ENCODE peak calls at places on chromosomes 7 and 10, in nine cellular contexts. H is RWPE1, T is testis, A is Calu3, D is psoas muscle, V is fibroblast of mammary gland, R is neural progenitor cell, B is endothelial cell, O is OCI-LY7. L is an unnamed sample.

GRCh38 chr10:112782176-112782907 is 167.7 kb upstream of the TCF7L2 start:
- DNase-seq in H (no peak), T (peak), A (no peak), D (peak), V (no peak), R (no peak), B (no peak), O (no peak), L (no peak)

GRCh38 chr7:16078076-16078952 is 343.0 kb downstream of the CRPPA start:
- DNase-seq in H (peak), T (peak), A (peak), D (no peak), V (peak), R (peak), B (peak), O (peak), L (peak)

GRCh38 chr7:148921806-148922205 is 37.7 kb upstream of the EZH2 start:
- DNase-seq in H (no peak), T (peak), A (no peak), D (no peak), V (no peak), R (no peak), B (no peak), O (no peak), L (no peak)

GRCh38 chr7:7772385-7772784 is 54.0 kb upstream of the RPA3 start:
- DNase-seq in H (peak), T (no peak), A (no peak), D (no peak), V (no peak), R (no peak), B (no peak), O (peak), L (peak)

GRCh38 chr10:75469018-75469616 is 37.7 kb downstream of the LRMDA start:
- DNase-seq in H (peak), T (peak), A (peak), D (peak), V (peak), R (no peak), B (no peak), O (no peak), L (peak)

GRCh38 chr7:131108212-131108980 is 219.3 kb upstream of the MKLN1 start:
- DNase-seq in H (no peak), T (no peak), A (no peak), D (peak), V (peak), R (no peak), B (no peak), O (peak), L (no peak)

GRCh38 chr7:74043523-74043951 is 15.6 kb downstream of the ELN start:
- DNase-seq in H (no peak), T (no peak), A (no peak), D (no peak), V (peak), R (peak), B (no peak), O (no peak), L (no peak)

GRCh38 chr10:13528875-13529713 is at the start of gene BEND7:
- DNase-seq in H (peak), T (peak), A (peak), D (peak), V (no peak), R (peak), B (peak), O (no peak), L (peak)

GRCh38 chr7:54839538-54840213 is 80.7 kb upstream of the SEC61G start:
- DNase-seq in H (peak), T (peak), A (peak), D (peak), V (peak), R (peak), B (peak), O (no peak), L (peak)

GRCh38 chr7:50728184-50728583 is 54.5 kb downstream of the GRB10 start:
- DNase-seq in H (no peak), T (no peak), A (no peak), D (no peak), V (peak), R (no peak), B (no peak), O (no peak), L (no peak)

GRCh38 chr10:44382131-44382858 is 2.6 kb downstream of the CXCL12 start:
- DNase-seq in H (no peak), T (no peak), A (no peak), D (peak), V (no peak), R (peak), B (no peak), O (no peak), L (no peak)

GRCh38 chr7:33712020-33712414 is 193.3 kb upstream of the BMPER start:
- DNase-seq in H (no peak), T (no peak), A (no peak), D (no peak), V (no peak), R (no peak), B (no peak), O (no peak), L (no peak)

GRCh38 chr10:127899766-127900382 is 7.0 kb upstream of the PTPRE start:
- DNase-seq in H (no peak), T (no peak), A (no peak), D (no peak), V (peak), R (no peak), B (no peak), O (no peak), L (no peak)

GRCh38 chr7:37234928-37235327 is 213.7 kb downstream of the ELMO1 start:
- DNase-seq in H (peak), T (peak), A (peak), D (no peak), V (no peak), R (peak), B (peak), O (peak), L (peak)

GRCh38 chr7:127844707-127845331 is 186.4 kb downstream of the LRRC4 start:
- DNase-seq in H (no peak), T (peak), A (no peak), D (peak), V (peak), R (no peak), B (no peak), O (no peak), L (peak)

GRCh38 chr10:97039538-97040247 is 146.1 kb downstream of the SLIT1 start:
- DNase-seq in H (no peak), T (no peak), A (no peak), D (no peak), V (no peak), R (no peak), B (no peak), O (no peak), L (no peak)

GRCh38 chr7:69436944-69437343 is 161.3 kb upstream of the AUTS2 start:
- DNase-seq in H (no peak), T (no peak), A (no peak), D (no peak), V (peak), R (no peak), B (no peak), O (no peak), L (no peak)

GRCh38 chr7:127751062-127751722 is 99.2 kb downstream of the SND1 start:
- DNase-seq in H (no peak), T (no peak), A (no peak), D (no peak), V (peak), R (peak), B (no peak), O (no peak), L (peak)

GRCh38 chr7:90622670-90623069 is 26.5 kb downstream of the CDK14 start:
- DNase-seq in H (no peak), T (no peak), A (no peak), D (no peak), V (no peak), R (no peak), B (no peak), O (no peak), L (no peak)

GRCh38 chr7:128835790-128836641 is 5.8 kb downstream of the FLNC start:
- DNase-seq in H (no peak), T (no peak), A (no peak), D (peak), V (peak), R (no peak), B (no peak), O (no peak), L (no peak)

GRCh38 chr7:44615149-44615611 is 8.8 kb downstream of the OGDH start:
- DNase-seq in H (no peak), T (peak), A (no peak), D (peak), V (peak), R (no peak), B (no peak), O (no peak), L (peak)

GRCh38 chr7:101534015-101534803 is 94.9 kb downstream of the MYL10 start:
- DNase-seq in H (no peak), T (no peak), A (no peak), D (no peak), V (no peak), R (no peak), B (no peak), O (no peak), L (no peak)

GRCh38 chr10:79052311-79053080 is 16.3 kb upstream of the ZMIZ1 start:
- DNase-seq in H (no peak), T (no peak), A (no peak), D (peak), V (no peak), R (peak), B (peak), O (peak), L (peak)
- TF ChIP-seq CTCF in H (no peak), T (no peak), A (peak), D (no peak), V (no peak), R (peak), B (peak), O (peak), L (peak)

GRCh38 chr10:106133451-106133850 is 1031.1 kb downstream of the SORCS1 start:
- DNase-seq in H (no peak), T (no peak), A (no peak), D (no peak), V (no peak), R (no peak), B (no peak), O (no peak), L (no peak)
- TF ChIP-seq CTCF in H (no peak), T (no peak), A (no peak), D (no peak), V (no peak), R (no peak), B (no peak), O (no peak), L (no peak)

DNA sequence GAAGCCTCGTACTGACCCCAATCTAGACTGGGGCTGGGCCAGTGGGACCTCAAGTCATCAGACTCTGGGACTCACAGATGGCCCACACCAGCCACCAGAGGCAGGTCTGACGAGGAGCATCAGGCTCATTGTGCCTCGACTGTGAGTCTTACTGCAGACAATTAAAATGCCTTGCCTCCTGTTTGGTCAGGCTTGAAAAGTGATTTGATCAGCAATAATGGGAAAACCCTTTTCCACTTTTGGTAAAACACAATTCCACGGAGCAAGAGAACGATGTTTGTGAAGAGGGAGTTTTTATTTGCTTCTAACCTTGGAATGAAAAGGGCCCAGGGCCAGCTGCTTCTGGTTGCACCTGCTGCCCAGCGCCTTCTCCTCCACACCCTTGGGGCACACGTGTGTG is 43.9 kb downstream of the C10orf143 start:
- DNase-seq in H (no peak), T (no peak), A (no peak), D (no peak), V (no peak), R (no peak), B (no peak), O (no peak), L (no peak)
- TF ChIP-seq CTCF in H (no peak), T (no peak), A (no peak), D (no peak), V (no peak), R (no peak), B (no peak), O (no peak), L (no peak)

GRCh38 chr10:68981074-68981473 is 7.5 kb upstream of the KIFBP start:
- DNase-seq in H (no peak), T (no peak), A (no peak), D (no peak), V (peak), R (no peak), B (no peak), O (peak), L (peak)
- TF ChIP-seq CTCF in H (peak), T (peak), A (no peak), D (no peak), V (peak), R (peak), B (no peak), O (peak), L (peak)

DNA sequence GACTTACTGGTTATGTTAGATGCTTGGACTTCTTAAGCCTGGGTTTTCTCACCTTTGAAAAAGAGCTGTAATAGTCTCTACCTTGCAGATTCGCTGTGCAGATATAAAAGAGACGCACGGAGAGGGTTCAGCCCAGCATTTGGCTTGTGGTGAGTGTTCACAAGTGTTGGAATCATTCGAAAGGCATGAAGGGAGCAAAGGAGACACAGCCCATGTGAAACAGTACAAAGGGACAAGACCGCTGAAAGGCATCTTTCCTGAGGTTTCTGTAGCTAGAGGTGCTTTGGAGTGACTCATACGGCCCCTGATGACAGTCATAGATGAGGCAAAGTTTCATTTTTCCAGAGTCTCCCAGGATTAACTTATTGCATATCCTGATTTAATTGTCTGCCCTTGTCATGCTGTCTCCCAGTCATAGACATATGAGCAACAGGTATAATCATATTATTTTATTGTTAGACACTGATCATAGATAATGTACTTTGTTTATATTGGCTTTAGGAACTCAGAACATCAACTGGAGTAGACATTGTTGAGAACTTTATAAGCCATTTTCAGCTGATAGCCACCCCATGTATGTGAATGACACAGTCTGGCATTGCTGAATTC is 171.1 kb downstream of the ADRA2A start:
- DNase-seq in H (no peak), T (no peak), A (no peak), D (no peak), V (no peak), R (no peak), B (no peak), O (no peak), L (no peak)
- TF ChIP-seq CTCF in H (no peak), T (no peak), A (no peak), D (no peak), V (no peak), R (no peak), B (no peak), O (no peak), L (no peak)

DNA sequence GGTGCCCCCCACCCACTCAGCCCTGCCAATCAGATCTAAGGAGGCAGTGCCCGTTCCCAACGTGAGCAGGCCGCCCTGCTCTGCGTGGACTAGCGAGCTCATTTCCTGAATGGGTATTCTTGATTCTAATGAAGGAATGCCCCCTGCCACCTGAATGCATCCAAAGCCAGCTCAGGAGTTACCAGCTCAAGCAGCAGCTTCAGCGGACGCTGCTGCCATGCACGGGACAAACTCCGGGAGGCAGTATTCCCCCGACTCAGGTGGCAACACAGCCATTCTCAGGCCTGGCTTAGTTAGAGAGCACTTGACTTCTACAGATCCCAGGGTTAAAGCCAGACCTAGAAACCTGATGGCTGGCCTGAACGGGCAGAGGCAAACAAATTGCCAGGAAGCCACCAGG is 25.8 kb downstream of the PSAP start:
- DNase-seq in H (no peak), T (no peak), A (no peak), D (no peak), V (no peak), R (no peak), B (no peak), O (no peak), L (no peak)
- TF ChIP-seq CTCF in H (no peak), T (no peak), A (no peak), D (no peak), V (no peak), R (no peak), B (no peak), O (peak), L (no peak)

GRCh38 chr7:32163911-32164310 is 93.7 kb upstream of the PDE1C start:
- DNase-seq in H (no peak), T (no peak), A (no peak), D (no peak), V (peak), R (no peak), B (no peak), O (no peak), L (no peak)

GRCh38 chr7:32167256-32167655 is 97.0 kb upstream of the PDE1C start:
- DNase-seq in H (no peak), T (no peak), A (no peak), D (no peak), V (no peak), R (no peak), B (no peak), O (no peak), L (no peak)

GRCh38 chr7:32161708-32162107 is 91.5 kb upstream of the PDE1C start:
- DNase-seq in H (no peak), T (no peak), A (no peak), D (no peak), V (peak), R (no peak), B (no peak), O (no peak), L (no peak)

GRCh38 chr7:32163141-32163806 is 93.1 kb upstream of the PDE1C start:
- DNase-seq in H (peak), T (no peak), A (peak), D (peak), V (peak), R (no peak), B (no peak), O (no peak), L (peak)

DNA sequence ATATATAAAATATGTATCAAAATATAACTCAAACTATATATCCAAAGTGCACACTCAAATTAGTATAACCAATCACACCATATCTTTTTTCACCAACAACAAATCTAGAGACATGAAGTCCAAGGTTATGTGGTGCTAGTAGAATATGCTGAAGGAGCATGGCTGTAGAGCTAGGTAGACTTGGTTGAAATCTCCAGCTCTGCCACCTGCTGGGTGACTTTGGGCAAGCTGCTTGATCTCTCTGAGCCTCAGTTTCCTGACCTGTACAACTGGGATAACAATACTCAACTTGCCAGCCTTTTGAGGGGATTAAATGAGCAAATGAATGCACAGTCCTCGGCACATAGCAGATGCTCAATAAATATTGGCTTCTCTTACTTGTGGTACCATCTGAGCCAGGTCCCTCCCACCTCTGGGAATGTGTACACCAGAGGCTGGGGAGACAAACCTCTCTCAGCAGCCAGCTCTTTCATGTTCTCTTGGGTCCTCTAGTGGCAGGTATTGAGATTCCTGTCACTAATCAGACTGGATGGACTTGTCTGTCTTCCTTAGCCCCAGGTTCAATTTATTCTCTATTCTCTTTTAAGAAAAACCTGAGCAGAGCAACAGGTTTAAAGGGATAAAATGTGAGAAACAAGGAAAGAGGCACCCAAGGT is 94.3 kb upstream of the PDE1C start:
- DNase-seq in H (peak), T (peak), A (peak), D (no peak), V (peak), R (peak), B (no peak), O (no peak), L (peak)
- TF ChIP-seq CTCF in H (peak), T (no peak), A (peak), D (peak), V (peak), R (peak), B (peak), O (peak), L (peak)

L was measured in epithelial cell of esophagus.